ENCODE peak calls at places on chromosomes 6 and 20, in ten cellular contexts. P is heart left ventricle, B is PC-3, N is IMR-90, D is right cardiac atrium, K is SJSA1, Q is cardiac muscle cell, W is astrocyte, Z is vagina, X is Peyer's patch. A is an unnamed sample.

GRCh38 chr6:85126448-85127178 is 323.3 kb upstream of the NT5E start:
- DNase-seq in Z (no peak), X (no peak), B (peak; percentile 67), K (peak; percentile 92), D (peak; percentile 80), N (peak; percentile 2), W (no peak), P (no peak), Q (peak; percentile 79), A (no peak)

GRCh38 chr6:136249811-136250685 is at the start of gene MTFR2:
- DNase-seq in X (peak; percentile 93), B (peak; percentile 98), Z (peak; percentile 99), P (peak; percentile 97), W (peak; percentile 98), D (peak; percentile 96), N (peak; percentile 99), K (peak; percentile 97), Q (peak; percentile 99), A (peak; percentile 98)

GRCh38 chr6:14863896-14864850 is 381.7 kb upstream of the JARID2 start:
- DNase-seq in P (no peak), W (no peak), Q (no peak), N (no peak), D (no peak), K (no peak), Z (no peak), B (no peak), X (no peak), A (no peak)

GRCh38 chr6:147662639-147663038 is 154.1 kb downstream of the SAMD5 start:
- DNase-seq in Q (no peak), D (no peak), B (no peak), P (no peak), K (no peak), X (no peak), N (no peak), W (no peak), Z (no peak), A (no peak)

GRCh38 chr20:35145141-35145564 is 2.0 kb downstream of the EDEM2 start:
- DNase-seq in K (no peak), D (no peak), X (no peak), Q (peak; percentile 81), N (peak; percentile 72), W (peak; percentile 50), B (peak; percentile 80), P (no peak), Z (no peak), A (no peak)

GRCh38 chr6:14079433-14079832 is 38.1 kb upstream of the CD83 start:
- DNase-seq in Z (no peak), Q (peak; percentile 43), N (peak; percentile 53), D (peak; percentile 84), W (peak; percentile 78), X (no peak), B (peak; percentile 36), P (peak; percentile 32), K (no peak), A (no peak)

GRCh38 chr6:5093231-5094015 is 8.3 kb downstream of the PPP1R3G start:
- DNase-seq in W (no peak), N (no peak), B (no peak), Z (no peak), X (no peak), K (no peak), Q (no peak), D (no peak), P (peak; percentile 54), A (no peak)

GRCh38 chr6:80425089-80425823 is 318.8 kb downstream of the BCKDHB start:
- DNase-seq in K (peak; percentile 66), Z (no peak), W (peak; percentile 100), B (peak; percentile 55), D (no peak), Q (peak; percentile 95), X (no peak), N (peak; percentile 99), P (no peak), A (no peak)

GRCh38 chr20:364905-365794 is 15.4 kb upstream of the TRIB3 start:
- DNase-seq in N (peak; percentile 51), W (no peak), D (no peak), Q (no peak), K (no peak), Z (no peak), P (no peak), X (no peak), B (peak; percentile 97), A (no peak)

GRCh38 chr20:25117961-25118360 is 36.0 kb upstream of the VSX1 start:
- DNase-seq in X (no peak), P (no peak), Q (no peak), W (no peak), N (no peak), D (no peak), K (no peak), Z (no peak), B (no peak), A (no peak)

GRCh38 chr6:161415302-161415855 is 141.5 kb upstream of the AGPAT4 start:
- DNase-seq in Z (no peak), B (no peak), K (no peak), D (no peak), X (no peak), W (no peak), P (no peak), Q (peak; percentile 34), N (no peak), A (no peak)
- H3K27ac ChIP-seq in Z (no peak overlapping the region), B (no peak overlapping the region), K (no peak overlapping the region), D (no peak overlapping the region), X (no peak overlapping the region), W (no peak overlapping the region), P (no peak overlapping the region), Q (no peak overlapping the region), N (no peak overlapping the region), A (no peak overlapping the region)

GRCh38 chr6:134247854-134248580 is 69.9 kb downstream of the SGK1 start:
- DNase-seq in D (no peak), P (no peak), N (no peak), K (no peak), Q (no peak), X (no peak), Z (no peak), W (no peak), B (no peak), A (no peak)

GRCh38 chr6:134253681-134254080 is 64.2 kb downstream of the SGK1 start:
- DNase-seq in K (no peak), Z (no peak), P (no peak), Q (peak; percentile 29), D (no peak), B (no peak), X (no peak), W (peak; percentile 58), N (peak; percentile 13), A (no peak)

GRCh38 chr6:134249759-134250602 is 67.9 kb downstream of the SGK1 start:
- DNase-seq in Q (peak; percentile 59), B (no peak), N (peak; percentile 75), Z (no peak), D (no peak), X (no peak), P (no peak), W (peak; percentile 85), K (no peak), A (no peak)

GRCh38 chr6:134249412-134249758 is 68.5 kb downstream of the SGK1 start:
- DNase-seq in K (no peak), Z (no peak), D (no peak), W (no peak), P (no peak), Q (peak; percentile 17), X (no peak), B (no peak), N (peak; percentile 25), A (no peak)

DNA sequence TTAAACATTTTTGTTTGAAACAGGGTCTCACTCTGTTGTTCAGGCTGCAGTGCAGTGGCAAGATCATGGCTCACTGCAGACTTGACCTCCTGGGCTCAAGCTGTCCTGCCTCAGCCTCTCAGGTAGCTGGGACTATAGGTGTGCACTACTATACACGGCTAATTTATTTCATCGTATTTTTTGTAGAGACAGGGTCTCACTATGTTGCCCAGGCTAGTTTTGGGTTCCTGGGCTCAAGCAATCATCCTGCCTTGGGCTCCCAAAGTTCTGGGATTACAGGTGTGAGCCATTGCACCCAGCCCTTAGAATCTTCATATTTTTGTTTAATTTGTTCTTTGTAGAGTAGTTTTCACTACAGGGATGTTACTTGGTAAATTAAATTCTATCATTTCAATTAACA is 67.1 kb downstream of the SGK1 start:
- DNase-seq in N (no peak), W (no peak), B (no peak), X (no peak), P (no peak), K (no peak), Q (no peak), Z (no peak), D (no peak), A (no peak)
- H3K27ac ChIP-seq in N (no peak overlapping the region), W (no peak overlapping the region), B (no peak overlapping the region), X (no peak overlapping the region), P (no peak overlapping the region), K (no peak overlapping the region), Q (no peak overlapping the region), Z (no peak overlapping the region), D (no peak overlapping the region), A (no peak overlapping the region)

GRCh38 chr20:4552075-4552474 is 169.6 kb upstream of the PRND start:
- DNase-seq in X (no peak), W (no peak), Q (no peak), D (no peak), Z (no peak), K (no peak), B (peak; percentile 46), N (no peak), P (no peak), A (no peak)

GRCh38 chr20:4548552-4548951 is 173.2 kb upstream of the PRND start:
- DNase-seq in D (no peak), P (no peak), Z (no peak), X (no peak), K (no peak), N (no peak), Q (no peak), B (no peak), W (no peak), A (no peak)

GRCh38 chr20:4554346-4554745 is 167.4 kb upstream of the PRND start:
- DNase-seq in X (no peak), D (no peak), Z (no peak), W (no peak), B (no peak), P (no peak), K (no peak), Q (no peak), N (no peak), A (no peak)

GRCh38 chr20:4549711-4550259 is 171.9 kb upstream of the PRND start:
- DNase-seq in Q (no peak), D (no peak), X (no peak), Z (no peak), K (no peak), P (no peak), B (no peak), N (no peak), W (peak; percentile 22), A (no peak)

GRCh38 chr20:4550740-4551139 is 171.0 kb upstream of the PRND start:
- DNase-seq in Q (no peak), P (no peak), Z (no peak), D (no peak), K (no peak), B (peak; percentile 95), N (peak; percentile 56), W (peak; percentile 29), X (no peak), A (no peak)
- H3K27ac ChIP-seq in Q (no peak overlapping the region), P (no peak overlapping the region), Z (no peak overlapping the region), D (no peak overlapping the region), K (no peak overlapping the region), B (peak overlapping the region; percentile 85), N (peak overlapping the region; percentile 9), W (no peak overlapping the region), X (no peak overlapping the region), A (no peak overlapping the region)

DNA sequence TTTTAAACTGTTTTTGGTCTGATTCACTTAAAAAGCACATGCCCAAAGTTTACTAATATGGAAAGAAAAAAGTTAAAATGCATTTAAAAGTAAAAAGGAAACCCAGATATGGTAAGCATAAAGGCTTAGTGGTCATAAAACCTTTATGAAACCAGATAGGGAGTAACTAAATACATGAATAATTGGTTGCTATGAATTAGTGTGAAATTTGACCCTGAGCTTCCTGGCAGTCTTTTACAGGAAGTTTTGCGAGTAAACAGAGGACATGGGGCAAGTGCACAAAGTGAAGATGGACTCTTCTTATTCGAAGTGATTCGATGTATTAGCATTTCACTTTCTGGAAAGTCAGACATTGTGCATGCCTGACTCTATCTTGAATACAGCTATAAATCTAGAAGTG is 90.9 kb upstream of the MLIP start:
- DNase-seq in B (peak; percentile 40), Z (no peak), N (no peak), Q (no peak), X (no peak), K (no peak), P (no peak), D (no peak), W (no peak), A (no peak)
- H3K27ac ChIP-seq in B (no peak overlapping the region), Z (no peak overlapping the region), N (no peak overlapping the region), Q (peak overlapping the region; percentile 96), X (peak overlapping the region; percentile 73), K (no peak overlapping the region), P (peak overlapping the region; percentile 78), D (peak overlapping the region; percentile 51), W (no peak overlapping the region), A (no peak overlapping the region)